ENCODE peak calls at places on chromosomes 6 and 20, in ten cellular contexts. G, N, C, X, Z, H, P, F, I and M are unnamed samples.

GRCh38 chr20:61588356-61589054 is 336.4 kb downstream of the CDH4 start:
- DNase-seq in G (no peak), Z (no peak), H (no peak), N (peak), X (peak), P (no peak), F (no peak), C (no peak), I (no peak), M (no peak)

GRCh38 chr6:169395080-169395805 is 141.6 kb upstream of the THBS2 start:
- DNase-seq in I (no peak), N (no peak), P (no peak), Z (no peak), X (no peak), C (no peak), F (no peak), G (no peak), H (no peak), M (no peak)

GRCh38 chr20:45087115-45087785 is 13.7 kb downstream of the KCNS1 start:
- DNase-seq in H (no peak), X (no peak), C (no peak), P (no peak), Z (no peak), N (no peak), G (no peak), I (no peak), F (no peak), M (no peak)

GRCh38 chr20:16283978-16284377 is 289.3 kb downstream of the KIF16B start:
- DNase-seq in G (no peak), N (no peak), I (no peak), F (no peak), X (no peak), H (no peak), P (no peak), C (no peak), Z (no peak), M (no peak)

GRCh38 chr6:132812255-132812732 is 2.1 kb upstream of the RPS12 start:
- DNase-seq in Z (no peak), P (no peak), N (peak), C (no peak), G (no peak), I (no peak), H (peak), F (peak), X (no peak), M (no peak)

GRCh38 chr6:157929076-157929475 is 52.6 kb upstream of the SYNJ2 start:
- DNase-seq in Z (peak), F (no peak), P (no peak), H (no peak), I (no peak), C (no peak), G (no peak), X (no peak), N (no peak), M (no peak)

GRCh38 chr6:117870477-117871243 is 36.4 kb upstream of the SLC35F1 start:
- DNase-seq in X (no peak), H (no peak), I (no peak), G (no peak), N (no peak), C (no peak), P (no peak), F (no peak), Z (no peak), M (no peak)

GRCh38 chr6:150435832-150436231 is 67.0 kb downstream of the IYD start:
- DNase-seq in P (no peak), C (no peak), Z (no peak), H (no peak), F (no peak), X (no peak), G (no peak), I (no peak), N (no peak), M (no peak)

GRCh38 chr6:126127662-126128061 is 141.3 kb downstream of the TRMT11 start:
- DNase-seq in P (no peak), X (no peak), F (peak), H (no peak), C (peak), N (peak), G (no peak), I (no peak), Z (no peak), M (no peak)

GRCh38 chr20:53322651-53323050 is 271.0 kb downstream of the ZNF217 start:
- DNase-seq in G (peak), C (no peak), X (no peak), H (peak), I (no peak), F (no peak), Z (no peak), N (no peak), P (no peak), M (no peak)

GRCh38 chr20:24873015-24873620 is 76.0 kb upstream of the CST7 start:
- DNase-seq in G (no peak), P (no peak), F (no peak), I (no peak), N (no peak), H (no peak), X (no peak), C (no peak), Z (no peak), M (peak)

GRCh38 chr20:34534391-34535165 is 18.4 kb downstream of the DYNLRB1 start:
- DNase-seq in H (no peak), I (no peak), P (no peak), N (no peak), C (no peak), X (no peak), F (no peak), G (no peak), Z (no peak), M (no peak)

GRCh38 chr6:80209434-80209833 is 103.0 kb downstream of the BCKDHB start:
- DNase-seq in H (no peak), P (no peak), I (no peak), N (no peak), Z (no peak), C (no peak), X (no peak), G (no peak), F (no peak), M (no peak)

GRCh38 chr6:45310118-45310788 is 17.9 kb upstream of the RUNX2 start:
- DNase-seq in G (peak), C (no peak), Z (peak), N (no peak), F (no peak), X (no peak), I (no peak), H (peak), P (no peak), M (no peak)

GRCh38 chr6:155195903-155196302 is 67.9 kb upstream of the CLDN20 start:
- DNase-seq in G (no peak), I (no peak), Z (no peak), F (no peak), N (no peak), X (no peak), P (no peak), H (no peak), C (no peak), M (no peak)

GRCh38 chr20:38060536-38060935 is 27.0 kb downstream of the RPRD1B start:
- DNase-seq in N (no peak), P (no peak), C (no peak), I (no peak), F (no peak), X (no peak), H (no peak), Z (no peak), G (no peak), M (no peak)

GRCh38 chr6:100335999-100336398 is 128.7 kb downstream of the SIM1 start:
- DNase-seq in N (no peak), I (no peak), G (no peak), P (no peak), X (peak), F (no peak), H (no peak), C (no peak), Z (no peak), M (no peak)

GRCh38 chr6:158329531-158329930 is 17.3 kb downstream of the TULP4 start:
- DNase-seq in H (no peak), X (no peak), F (no peak), Z (no peak), I (no peak), N (peak), G (no peak), P (no peak), C (no peak), M (no peak)

GRCh38 chr20:36035720-36036119 is 67.3 kb downstream of the CNBD2 start:
- DNase-seq in P (no peak), G (no peak), N (peak), H (no peak), X (no peak), F (no peak), Z (peak), I (no peak), C (no peak), M (no peak)

GRCh38 chr6:28774292-28775051 is 149.3 kb downstream of the TRIM27 start:
- DNase-seq in N (no peak), X (no peak), G (no peak), H (no peak), P (no peak), I (no peak), Z (no peak), C (no peak), F (no peak), M (no peak)

GRCh38 chr6:16762547-16763477 is 1.6 kb upstream of the ATXN1 start:
- DNase-seq in N (peak), C (no peak), F (peak), G (peak), H (peak), P (no peak), X (peak), I (peak), Z (no peak), M (no peak)

GRCh38 chr6:7624781-7625710 is 35.0 kb downstream of the SNRNP48 start:
- DNase-seq in F (no peak), X (no peak), G (no peak), I (no peak), H (no peak), N (no peak), P (no peak), C (no peak), Z (no peak), M (no peak)

GRCh38 chr6:134873500-134874388 is 76.2 kb downstream of the ALDH8A1 start:
- DNase-seq in H (peak), P (no peak), I (no peak), G (peak), N (no peak), C (no peak), X (no peak), Z (no peak), F (no peak), M (no peak)

GRCh38 chr6:87001494-87001893 is 64.2 kb downstream of the HTR1E start:
- DNase-seq in X (no peak), P (no peak), G (no peak), Z (no peak), F (no peak), N (no peak), H (no peak), I (no peak), C (no peak), M (no peak)

GRCh38 chr6:41939848-41940758 is 1.5 kb downstream of the CCND3 start:
- DNase-seq in G (no peak), P (no peak), X (peak), F (peak), N (peak), C (peak), I (no peak), Z (no peak), H (no peak), M (no peak)

GRCh38 chr6:150932976-150933375 is 67.5 kb downstream of the MTHFD1L start:
- DNase-seq in F (no peak), Z (no peak), X (no peak), H (no peak), I (no peak), N (no peak), C (no peak), P (no peak), G (no peak), M (no peak)